ENCODE peak calls at places on chromosome 4, in six cellular contexts. One of them, this sample, is unnamed.

GRCh38 chr4:132195181-132195580 is 953.9 kb upstream of the PCDH10 start:
- DNase-seq in SK-N-SH: no peak
- DNase-seq in K562: no peak
- DNase-seq in HCT116: no peak
- DNase-seq in GM12878: no peak
- DNase-seq in HepG2: no peak
- DNase-seq in this sample: no peak

GRCh38 chr4:24805036-24805435 is 9.7 kb downstream of the SOD3 start:
- DNase-seq in SK-N-SH: no peak
- DNase-seq in K562: no peak
- DNase-seq in HCT116: no peak
- DNase-seq in GM12878: no peak
- DNase-seq in HepG2: no peak
- DNase-seq in this sample: no peak

GRCh38 chr4:182604161-182604591 is 313.0 kb downstream of the DCTD start:
- DNase-seq in SK-N-SH: no peak
- DNase-seq in K562: no peak
- DNase-seq in HCT116: no peak
- DNase-seq in GM12878: no peak
- DNase-seq in HepG2: no peak
- DNase-seq in this sample: no peak

GRCh38 chr4:76200771-76201224 is 12.8 kb downstream of the SCARB2 start:
- DNase-seq in SK-N-SH: no peak
- DNase-seq in K562: peak
- DNase-seq in HCT116: no peak
- DNase-seq in GM12878: no peak
- DNase-seq in HepG2: peak
- DNase-seq in this sample: no peak

GRCh38 chr4:122156819-122157218 is 4.7 kb downstream of the BLTP1 start:
- DNase-seq in SK-N-SH: no peak
- DNase-seq in K562: no peak
- DNase-seq in HCT116: no peak
- DNase-seq in GM12878: no peak
- DNase-seq in HepG2: no peak
- DNase-seq in this sample: no peak

GRCh38 chr4:85747871-85748491 is 273.0 kb downstream of the ARHGAP24 start:
- DNase-seq in SK-N-SH: peak
- DNase-seq in K562: peak
- DNase-seq in HCT116: peak
- DNase-seq in GM12878: no peak
- DNase-seq in HepG2: peak
- DNase-seq in this sample: no peak

GRCh38 chr4:152229782-152230289 is 306.1 kb downstream of the FBXW7 start:
- DNase-seq in SK-N-SH: no peak
- DNase-seq in K562: no peak
- DNase-seq in HCT116: no peak
- DNase-seq in GM12878: no peak
- DNase-seq in HepG2: no peak
- DNase-seq in this sample: no peak

GRCh38 chr4:186851291-186852077 is 127.8 kb upstream of the FAT1 start:
- DNase-seq in SK-N-SH: no peak
- DNase-seq in K562: no peak
- DNase-seq in HCT116: no peak
- DNase-seq in GM12878: no peak
- DNase-seq in HepG2: no peak
- DNase-seq in this sample: no peak

GRCh38 chr4:143554728-143555597 is 41.5 kb downstream of the SMARCA5 start:
- DNase-seq in SK-N-SH: no peak
- DNase-seq in K562: no peak
- DNase-seq in HCT116: no peak
- DNase-seq in GM12878: peak
- DNase-seq in HepG2: no peak
- DNase-seq in this sample: no peak

GRCh38 chr4:152534541-152535231 is 1.2 kb downstream of the FBXW7 start:
- DNase-seq in SK-N-SH: peak
- DNase-seq in K562: peak
- DNase-seq in HCT116: no peak
- DNase-seq in GM12878: no peak
- DNase-seq in HepG2: no peak
- DNase-seq in this sample: no peak

GRCh38 chr4:57044996-57045395 is 65.2 kb downstream of the IGFBP7 start:
- DNase-seq in SK-N-SH: no peak
- DNase-seq in K562: no peak
- DNase-seq in HCT116: no peak
- DNase-seq in GM12878: no peak
- DNase-seq in HepG2: peak
- DNase-seq in this sample: no peak

GRCh38 chr4:129336457-129336856 is 240.5 kb downstream of the C4orf33 start:
- DNase-seq in SK-N-SH: no peak
- DNase-seq in K562: no peak
- DNase-seq in HCT116: no peak
- DNase-seq in GM12878: no peak
- DNase-seq in HepG2: no peak
- DNase-seq in this sample: no peak

GRCh38 chr4:187603093-187603395 is 392.5 kb upstream of the ZFP42 start:
- DNase-seq in SK-N-SH: no peak
- DNase-seq in K562: no peak
- DNase-seq in HCT116: no peak
- DNase-seq in GM12878: no peak
- DNase-seq in HepG2: no peak
- DNase-seq in this sample: no peak

GRCh38 chr4:20805716-20806115 is 105.5 kb downstream of the PACRGL start:
- DNase-seq in SK-N-SH: no peak
- DNase-seq in K562: no peak
- DNase-seq in HCT116: no peak
- DNase-seq in GM12878: no peak
- DNase-seq in HepG2: no peak
- DNase-seq in this sample: no peak

GRCh38 chr4:1357356-1358248 is 10.6 kb downstream of the UVSSA start:
- DNase-seq in SK-N-SH: no peak
- DNase-seq in K562: no peak
- DNase-seq in HCT116: no peak
- DNase-seq in GM12878: no peak
- DNase-seq in HepG2: no peak
- DNase-seq in this sample: no peak

GRCh38 chr4:1355378-1355777 is 8.4 kb downstream of the UVSSA start:
- DNase-seq in SK-N-SH: no peak
- DNase-seq in K562: no peak
- DNase-seq in HCT116: no peak
- DNase-seq in GM12878: no peak
- DNase-seq in HepG2: no peak
- DNase-seq in this sample: no peak

GRCh38 chr4:1354983-1355275 is 7.9 kb downstream of the UVSSA start:
- DNase-seq in SK-N-SH: no peak
- DNase-seq in K562: no peak
- DNase-seq in HCT116: no peak
- DNase-seq in GM12878: no peak
- DNase-seq in HepG2: no peak
- DNase-seq in this sample: no peak

GRCh38 chr4:1354136-1354982 is 7.4 kb downstream of the UVSSA start:
- DNase-seq in SK-N-SH: no peak
- DNase-seq in K562: no peak
- DNase-seq in HCT116: no peak
- DNase-seq in GM12878: no peak
- DNase-seq in HepG2: no peak
- DNase-seq in this sample: no peak

GRCh38 chr4:1356181-1356998 is 9.4 kb downstream of the UVSSA start:
- DNase-seq in SK-N-SH: peak
- DNase-seq in K562: peak
- DNase-seq in HCT116: no peak
- DNase-seq in GM12878: no peak
- DNase-seq in HepG2: peak
- DNase-seq in this sample: no peak
- TF ChIP-seq SIN3A in SK-N-SH: no peak
- TF ChIP-seq SIN3A in K562: no peak
- TF ChIP-seq SIN3A in HCT116: no peak
- TF ChIP-seq SIN3A in GM12878: no peak
- TF ChIP-seq SIN3A in HepG2: no peak
- TF ChIP-seq SIN3A in this sample: no peak

DNA sequence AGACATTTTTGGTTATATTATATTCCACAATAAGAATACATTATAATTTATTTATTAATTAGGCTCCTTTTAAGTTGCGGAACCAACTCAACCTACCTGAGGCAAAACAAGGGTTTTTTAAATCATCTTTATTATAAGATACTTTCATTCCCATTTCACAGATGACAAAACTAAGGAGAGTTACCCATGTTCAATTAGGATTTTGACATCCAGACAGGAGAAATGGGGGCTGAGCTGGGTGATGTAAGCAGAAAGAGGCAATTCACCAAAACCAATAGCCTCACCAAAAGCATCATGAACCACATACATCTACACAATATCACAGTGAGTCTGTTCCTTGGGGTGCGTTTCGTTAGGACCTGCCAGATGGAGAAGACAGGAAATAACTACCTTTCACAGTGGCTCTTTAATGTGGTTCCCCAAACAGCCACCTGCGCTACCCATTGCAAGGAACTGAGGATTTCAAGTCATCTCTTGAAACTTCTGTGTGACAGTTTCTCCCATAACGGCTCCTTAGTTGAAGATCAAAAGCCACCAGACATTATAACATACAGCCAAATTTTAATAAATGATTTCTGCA is 190.5 kb upstream of the LEF1 start:
- DNase-seq in SK-N-SH: no peak
- DNase-seq in K562: no peak
- DNase-seq in HCT116: no peak
- DNase-seq in GM12878: no peak
- DNase-seq in HepG2: no peak
- DNase-seq in this sample: no peak
- TF ChIP-seq SIN3A in SK-N-SH: no peak
- TF ChIP-seq SIN3A in K562: no peak
- TF ChIP-seq SIN3A in HCT116: no peak
- TF ChIP-seq SIN3A in GM12878: no peak
- TF ChIP-seq SIN3A in HepG2: no peak
- TF ChIP-seq SIN3A in this sample: no peak

DNA sequence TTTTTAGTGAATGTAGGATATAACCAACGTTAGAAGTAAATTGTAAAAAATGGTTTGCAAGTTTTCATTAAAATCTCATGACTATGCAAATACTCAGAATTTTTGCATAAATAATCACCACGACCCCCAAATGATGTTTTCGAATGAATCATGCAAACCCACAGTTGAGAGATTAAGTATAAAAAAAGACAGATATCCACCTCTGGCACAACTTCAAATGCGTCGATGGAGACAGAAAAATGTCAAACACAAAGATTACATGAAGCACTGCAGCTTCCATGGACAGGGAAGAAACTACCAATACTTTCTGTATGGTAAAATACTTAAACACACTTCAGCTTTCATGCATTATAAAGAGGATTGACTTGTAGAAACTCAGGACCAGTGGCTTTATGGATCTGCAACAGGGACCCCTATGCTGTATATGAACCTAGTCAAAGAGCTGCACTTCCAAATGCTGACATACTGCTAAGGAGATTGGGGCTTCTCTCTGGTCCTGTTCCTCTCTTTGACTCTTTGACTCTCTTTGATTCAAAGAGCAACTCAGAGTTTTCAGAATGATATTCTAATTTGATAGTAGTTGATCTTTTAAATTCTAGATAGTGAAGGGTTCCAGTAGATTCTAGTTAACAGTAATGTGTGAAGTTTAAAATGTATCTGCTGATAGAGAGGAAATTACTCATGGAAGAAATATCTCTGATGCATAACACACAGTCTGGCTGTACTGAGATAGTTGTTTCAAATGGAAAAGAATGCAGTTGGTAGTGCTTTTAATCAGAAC is 238.9 kb downstream of the RASL11B start:
- DNase-seq in SK-N-SH: no peak
- DNase-seq in K562: no peak
- DNase-seq in HCT116: no peak
- DNase-seq in GM12878: no peak
- DNase-seq in HepG2: no peak
- DNase-seq in this sample: peak
- TF ChIP-seq SIN3A in SK-N-SH: no peak
- TF ChIP-seq SIN3A in K562: no peak
- TF ChIP-seq SIN3A in HCT116: no peak
- TF ChIP-seq SIN3A in GM12878: no peak
- TF ChIP-seq SIN3A in HepG2: no peak
- TF ChIP-seq SIN3A in this sample: no peak

GRCh38 chr4:151184523-151185458 is 85.4 kb downstream of the RPS3A start:
- DNase-seq in SK-N-SH: no peak
- DNase-seq in K562: no peak
- DNase-seq in HCT116: peak
- DNase-seq in GM12878: no peak
- DNase-seq in HepG2: peak
- DNase-seq in this sample: no peak
- TF ChIP-seq SIN3A in SK-N-SH: no peak
- TF ChIP-seq SIN3A in K562: no peak
- TF ChIP-seq SIN3A in HCT116: no peak
- TF ChIP-seq SIN3A in GM12878: no peak
- TF ChIP-seq SIN3A in HepG2: no peak
- TF ChIP-seq SIN3A in this sample: no peak

DNA sequence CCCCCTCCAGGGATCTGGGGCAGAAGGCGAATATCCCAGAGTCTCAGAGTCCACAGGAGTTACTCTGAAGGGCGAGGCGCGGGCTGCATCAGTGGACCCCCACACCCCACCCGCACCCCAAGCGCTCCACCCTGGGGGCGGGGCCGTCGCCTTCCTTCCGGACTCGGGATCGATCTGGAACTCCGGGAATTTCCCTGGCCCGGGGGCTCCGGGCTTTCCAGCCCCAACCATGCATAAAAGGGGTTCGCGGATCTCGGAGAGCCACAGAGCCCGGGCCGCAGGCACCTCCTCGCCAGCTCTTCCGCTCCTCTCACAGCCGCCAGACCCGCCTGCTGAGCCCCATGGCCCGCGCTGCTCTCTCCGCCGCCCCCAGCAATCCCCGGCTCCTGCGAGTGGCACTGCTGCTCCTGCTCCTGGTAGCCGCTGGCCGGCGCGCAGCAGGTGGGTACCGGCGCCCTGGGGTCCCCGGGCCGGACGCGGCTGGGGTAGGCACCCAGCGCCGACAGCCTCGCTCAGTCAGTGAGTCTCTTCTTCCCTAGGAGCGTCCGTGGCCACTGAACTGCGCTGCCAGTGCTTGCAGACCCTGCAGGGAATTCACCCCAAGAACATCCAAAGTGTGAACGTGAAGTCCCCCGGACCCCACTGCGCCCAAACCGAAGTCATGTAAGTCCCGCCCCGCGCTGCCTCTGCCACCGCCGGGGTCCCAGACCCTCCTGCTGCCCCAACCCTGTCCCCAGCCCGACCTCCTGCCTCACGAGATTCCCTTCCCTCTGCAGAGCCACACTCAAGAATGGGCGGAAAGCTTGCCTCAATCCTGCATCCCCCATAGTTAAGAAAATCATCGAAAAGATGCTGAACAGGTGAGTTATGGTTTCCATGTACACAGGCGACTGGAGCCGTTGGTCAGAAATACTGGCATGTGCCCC is at the start of gene CXCL1:
- DNase-seq in SK-N-SH: peak
- DNase-seq in K562: peak
- DNase-seq in HCT116: no peak
- DNase-seq in GM12878: no peak
- DNase-seq in HepG2: no peak
- DNase-seq in this sample: no peak
- TF ChIP-seq SIN3A in SK-N-SH: no peak
- TF ChIP-seq SIN3A in K562: no peak
- TF ChIP-seq SIN3A in HCT116: no peak
- TF ChIP-seq SIN3A in GM12878: no peak
- TF ChIP-seq SIN3A in HepG2: no peak
- TF ChIP-seq SIN3A in this sample: peak

GRCh38 chr4:107094332-107094731 is 58.2 kb upstream of the DKK2 start:
- DNase-seq in SK-N-SH: no peak
- DNase-seq in K562: no peak
- DNase-seq in HCT116: peak
- DNase-seq in GM12878: no peak
- DNase-seq in HepG2: peak
- DNase-seq in this sample: no peak
- TF ChIP-seq SIN3A in SK-N-SH: no peak
- TF ChIP-seq SIN3A in K562: no peak
- TF ChIP-seq SIN3A in HCT116: no peak
- TF ChIP-seq SIN3A in GM12878: no peak
- TF ChIP-seq SIN3A in HepG2: no peak
- TF ChIP-seq SIN3A in this sample: no peak

This sample was measured in Panc1.